ENCODE peak calls at places on chromosome 11, in ten cellular contexts. One of them, this sample, is unnamed.

GRCh38 chr11:60944504-60945294 is 7.3 kb downstream of the SLC15A3 start:
- DNase-seq in kidney: no peak
- DNase-seq in CD14-positive monocyte: no peak
- DNase-seq in heart left ventricle: no peak
- DNase-seq in astrocyte of the spinal cord: no peak
- DNase-seq in psoas muscle: no peak
- DNase-seq in foreskin fibroblast: no peak
- DNase-seq in osteocyte: no peak
- DNase-seq in GM06990: no peak
- DNase-seq in HFF-Myc: no peak
- DNase-seq in this sample: no peak

GRCh38 chr11:93983542-93984204 is 37.5 kb upstream of the HEPHL1 start:
- DNase-seq in kidney: no peak
- DNase-seq in CD14-positive monocyte: no peak
- DNase-seq in heart left ventricle: no peak
- DNase-seq in astrocyte of the spinal cord: no peak
- DNase-seq in psoas muscle: no peak
- DNase-seq in foreskin fibroblast: no peak
- DNase-seq in osteocyte: no peak
- DNase-seq in GM06990: no peak
- DNase-seq in HFF-Myc: no peak
- DNase-seq in this sample: no peak

GRCh38 chr11:29318134-29318845 is 698.5 kb downstream of the KCNA4 start:
- DNase-seq in kidney: no peak
- DNase-seq in CD14-positive monocyte: no peak
- DNase-seq in heart left ventricle: no peak
- DNase-seq in astrocyte of the spinal cord: peak
- DNase-seq in psoas muscle: no peak
- DNase-seq in foreskin fibroblast: peak
- DNase-seq in osteocyte: no peak
- DNase-seq in GM06990: no peak
- DNase-seq in HFF-Myc: no peak
- DNase-seq in this sample: no peak

GRCh38 chr11:123168955-123169484 is 26.0 kb downstream of the CLMP start:
- DNase-seq in kidney: no peak
- DNase-seq in CD14-positive monocyte: no peak
- DNase-seq in heart left ventricle: no peak
- DNase-seq in astrocyte of the spinal cord: peak
- DNase-seq in psoas muscle: no peak
- DNase-seq in foreskin fibroblast: no peak
- DNase-seq in osteocyte: no peak
- DNase-seq in GM06990: no peak
- DNase-seq in HFF-Myc: no peak
- DNase-seq in this sample: no peak

GRCh38 chr11:104191124-104191523 is 27.2 kb upstream of the PDGFD start:
- DNase-seq in kidney: no peak
- DNase-seq in CD14-positive monocyte: no peak
- DNase-seq in heart left ventricle: no peak
- DNase-seq in astrocyte of the spinal cord: peak
- DNase-seq in psoas muscle: no peak
- DNase-seq in foreskin fibroblast: peak
- DNase-seq in osteocyte: no peak
- DNase-seq in GM06990: no peak
- DNase-seq in HFF-Myc: peak
- DNase-seq in this sample: no peak

GRCh38 chr11:76205252-76206076 is 838 bp downstream of the WNT11 start:
- DNase-seq in kidney: peak
- DNase-seq in CD14-positive monocyte: no peak
- DNase-seq in heart left ventricle: peak
- DNase-seq in astrocyte of the spinal cord: no peak
- DNase-seq in psoas muscle: peak
- DNase-seq in foreskin fibroblast: no peak
- DNase-seq in osteocyte: no peak
- DNase-seq in GM06990: no peak
- DNase-seq in HFF-Myc: no peak
- DNase-seq in this sample: no peak

GRCh38 chr11:62905286-62905685 is 15.9 kb downstream of the CHRM1 start:
- DNase-seq in kidney: no peak
- DNase-seq in CD14-positive monocyte: no peak
- DNase-seq in heart left ventricle: no peak
- DNase-seq in astrocyte of the spinal cord: no peak
- DNase-seq in psoas muscle: no peak
- DNase-seq in foreskin fibroblast: peak
- DNase-seq in osteocyte: no peak
- DNase-seq in GM06990: no peak
- DNase-seq in HFF-Myc: no peak
- DNase-seq in this sample: no peak

GRCh38 chr11:73344191-73344607 is 32.0 kb upstream of the RELT start:
- DNase-seq in kidney: no peak
- DNase-seq in CD14-positive monocyte: no peak
- DNase-seq in heart left ventricle: peak
- DNase-seq in astrocyte of the spinal cord: no peak
- DNase-seq in psoas muscle: no peak
- DNase-seq in foreskin fibroblast: no peak
- DNase-seq in osteocyte: no peak
- DNase-seq in GM06990: no peak
- DNase-seq in HFF-Myc: no peak
- DNase-seq in this sample: no peak

GRCh38 chr11:56845121-56845732 is 96.7 kb upstream of the OR9G4 start:
- DNase-seq in kidney: peak
- DNase-seq in CD14-positive monocyte: no peak
- DNase-seq in heart left ventricle: no peak
- DNase-seq in astrocyte of the spinal cord: no peak
- DNase-seq in psoas muscle: no peak
- DNase-seq in foreskin fibroblast: no peak
- DNase-seq in osteocyte: no peak
- DNase-seq in GM06990: no peak
- DNase-seq in HFF-Myc: no peak
- DNase-seq in this sample: no peak

GRCh38 chr11:85886089-85887056 is 31.2 kb downstream of the CCDC83 start:
- DNase-seq in kidney: no peak
- DNase-seq in CD14-positive monocyte: no peak
- DNase-seq in heart left ventricle: no peak
- DNase-seq in astrocyte of the spinal cord: no peak
- DNase-seq in psoas muscle: no peak
- DNase-seq in foreskin fibroblast: peak
- DNase-seq in osteocyte: no peak
- DNase-seq in GM06990: no peak
- DNase-seq in HFF-Myc: no peak
- DNase-seq in this sample: no peak

GRCh38 chr11:124746621-124747243 is 5.3 kb downstream of the VSIG2 start:
- DNase-seq in kidney: peak
- DNase-seq in CD14-positive monocyte: no peak
- DNase-seq in heart left ventricle: peak
- DNase-seq in astrocyte of the spinal cord: peak
- DNase-seq in psoas muscle: peak
- DNase-seq in foreskin fibroblast: peak
- DNase-seq in osteocyte: no peak
- DNase-seq in GM06990: peak
- DNase-seq in HFF-Myc: peak
- DNase-seq in this sample: no peak

GRCh38 chr11:2862395-2862949 is 23.1 kb downstream of the CDKN1C start:
- DNase-seq in kidney: no peak
- DNase-seq in CD14-positive monocyte: no peak
- DNase-seq in heart left ventricle: no peak
- DNase-seq in astrocyte of the spinal cord: no peak
- DNase-seq in psoas muscle: no peak
- DNase-seq in foreskin fibroblast: no peak
- DNase-seq in osteocyte: no peak
- DNase-seq in GM06990: no peak
- DNase-seq in HFF-Myc: no peak
- DNase-seq in this sample: no peak

GRCh38 chr11:6414874-6415328 is 4.0 kb downstream of the APBB1 start:
- DNase-seq in kidney: no peak
- DNase-seq in CD14-positive monocyte: peak
- DNase-seq in heart left ventricle: no peak
- DNase-seq in astrocyte of the spinal cord: no peak
- DNase-seq in psoas muscle: no peak
- DNase-seq in foreskin fibroblast: peak
- DNase-seq in osteocyte: no peak
- DNase-seq in GM06990: no peak
- DNase-seq in HFF-Myc: no peak
- DNase-seq in this sample: no peak

GRCh38 chr11:22472306-22472705 is 134.1 kb downstream of the SLC17A6 start:
- DNase-seq in kidney: no peak
- DNase-seq in CD14-positive monocyte: no peak
- DNase-seq in heart left ventricle: no peak
- DNase-seq in astrocyte of the spinal cord: no peak
- DNase-seq in psoas muscle: no peak
- DNase-seq in foreskin fibroblast: no peak
- DNase-seq in osteocyte: no peak
- DNase-seq in GM06990: no peak
- DNase-seq in HFF-Myc: no peak
- DNase-seq in this sample: no peak
- TF ChIP-seq CTCF in kidney: no peak
- TF ChIP-seq CTCF in CD14-positive monocyte: no peak
- TF ChIP-seq CTCF in heart left ventricle: no peak
- TF ChIP-seq CTCF in astrocyte of the spinal cord: peak
- TF ChIP-seq CTCF in psoas muscle: peak
- TF ChIP-seq CTCF in foreskin fibroblast: no peak
- TF ChIP-seq CTCF in osteocyte: no peak
- TF ChIP-seq CTCF in GM06990: no peak
- TF ChIP-seq CTCF in HFF-Myc: peak
- TF ChIP-seq CTCF in this sample: peak

GRCh38 chr11:17229481-17230152 is 21.8 kb upstream of the PIK3C2A start:
- DNase-seq in kidney: no peak
- DNase-seq in CD14-positive monocyte: no peak
- DNase-seq in heart left ventricle: no peak
- DNase-seq in astrocyte of the spinal cord: no peak
- DNase-seq in psoas muscle: no peak
- DNase-seq in foreskin fibroblast: peak
- DNase-seq in osteocyte: no peak
- DNase-seq in GM06990: no peak
- DNase-seq in HFF-Myc: no peak
- DNase-seq in this sample: no peak

DNA sequence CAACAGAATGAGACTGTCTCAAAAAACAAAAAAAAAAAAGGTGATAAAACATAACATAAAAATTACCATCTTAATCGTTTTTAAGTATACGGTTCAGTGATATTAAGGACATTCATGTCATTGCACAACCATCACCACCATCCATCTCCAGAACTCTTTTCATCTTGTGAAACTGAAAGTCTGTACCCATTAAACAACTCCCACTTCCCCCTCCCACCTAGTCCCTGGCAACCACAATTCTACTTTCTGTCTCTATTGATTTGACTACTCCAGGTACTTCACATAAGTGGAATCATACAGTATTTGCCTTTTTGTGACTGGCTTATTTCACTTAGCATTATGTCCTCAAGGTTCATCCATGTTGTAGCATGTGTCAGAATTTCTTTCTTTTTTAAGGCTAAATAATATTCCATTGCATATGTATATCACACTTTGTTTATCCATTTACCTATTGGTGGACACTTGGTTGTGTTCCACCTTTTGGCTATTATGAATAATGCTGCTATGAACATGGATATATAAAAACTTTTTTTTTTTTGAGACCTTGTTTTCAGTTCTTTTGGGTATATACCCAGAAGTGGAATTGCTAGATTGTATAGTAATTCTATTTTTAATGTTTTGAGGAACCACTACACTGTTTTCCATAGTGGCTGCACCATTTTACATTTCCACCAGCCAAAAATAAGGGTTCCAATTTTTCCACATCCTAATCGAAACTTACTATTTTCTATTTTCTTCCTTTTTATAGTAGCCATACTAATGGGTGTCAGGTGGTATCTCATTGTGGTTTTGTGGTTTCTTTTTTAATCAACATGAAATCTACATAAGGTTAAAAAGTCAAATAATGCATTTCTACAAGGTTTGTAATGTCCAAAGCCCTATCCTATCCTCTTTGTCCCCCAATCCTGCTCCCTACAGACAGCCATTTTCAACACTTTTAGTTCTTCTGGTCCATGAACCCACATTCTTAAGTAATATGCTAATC is 23.4 kb upstream of the PIK3C2A start:
- DNase-seq in kidney: no peak
- DNase-seq in CD14-positive monocyte: no peak
- DNase-seq in heart left ventricle: no peak
- DNase-seq in astrocyte of the spinal cord: no peak
- DNase-seq in psoas muscle: no peak
- DNase-seq in foreskin fibroblast: no peak
- DNase-seq in osteocyte: no peak
- DNase-seq in GM06990: peak
- DNase-seq in HFF-Myc: no peak
- DNase-seq in this sample: no peak
- TF ChIP-seq CTCF in kidney: no peak
- TF ChIP-seq CTCF in CD14-positive monocyte: no peak
- TF ChIP-seq CTCF in heart left ventricle: no peak
- TF ChIP-seq CTCF in astrocyte of the spinal cord: no peak
- TF ChIP-seq CTCF in psoas muscle: no peak
- TF ChIP-seq CTCF in foreskin fibroblast: no peak
- TF ChIP-seq CTCF in osteocyte: no peak
- TF ChIP-seq CTCF in GM06990: no peak
- TF ChIP-seq CTCF in HFF-Myc: no peak
- TF ChIP-seq CTCF in this sample: no peak

DNA sequence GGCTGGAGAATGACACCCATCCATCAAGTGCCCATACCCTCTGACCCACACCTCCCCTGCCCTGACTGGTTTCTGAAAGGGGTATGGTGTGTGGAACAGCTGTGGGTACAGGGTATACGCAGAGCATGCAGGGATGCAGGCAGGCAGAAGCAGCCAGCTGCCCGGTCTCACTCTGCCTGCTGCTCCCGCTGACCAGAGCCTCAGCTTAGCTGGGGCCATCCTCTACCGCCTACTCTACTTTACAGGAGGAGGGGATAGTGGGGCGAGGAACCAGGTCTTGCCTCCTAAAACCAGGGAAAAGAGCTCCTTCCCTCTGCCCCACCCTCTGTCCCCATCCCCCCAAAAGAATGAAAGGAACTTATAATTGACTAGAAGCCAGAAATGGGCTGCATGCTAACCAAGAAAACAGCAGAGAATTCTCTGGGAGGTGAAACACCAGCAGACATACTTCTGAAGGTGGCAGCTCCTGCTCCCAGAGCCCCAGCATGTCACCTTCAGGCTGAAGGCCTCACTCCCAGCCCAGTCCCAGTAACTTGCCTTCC is 13.0 kb upstream of the CHRM4 start:
- DNase-seq in kidney: peak
- DNase-seq in CD14-positive monocyte: no peak
- DNase-seq in heart left ventricle: no peak
- DNase-seq in astrocyte of the spinal cord: no peak
- DNase-seq in psoas muscle: no peak
- DNase-seq in foreskin fibroblast: no peak
- DNase-seq in osteocyte: no peak
- DNase-seq in GM06990: no peak
- DNase-seq in HFF-Myc: no peak
- DNase-seq in this sample: no peak
- TF ChIP-seq CTCF in kidney: no peak
- TF ChIP-seq CTCF in CD14-positive monocyte: no peak
- TF ChIP-seq CTCF in heart left ventricle: no peak
- TF ChIP-seq CTCF in astrocyte of the spinal cord: no peak
- TF ChIP-seq CTCF in psoas muscle: no peak
- TF ChIP-seq CTCF in foreskin fibroblast: no peak
- TF ChIP-seq CTCF in osteocyte: no peak
- TF ChIP-seq CTCF in GM06990: no peak
- TF ChIP-seq CTCF in HFF-Myc: no peak
- TF ChIP-seq CTCF in this sample: no peak

DNA sequence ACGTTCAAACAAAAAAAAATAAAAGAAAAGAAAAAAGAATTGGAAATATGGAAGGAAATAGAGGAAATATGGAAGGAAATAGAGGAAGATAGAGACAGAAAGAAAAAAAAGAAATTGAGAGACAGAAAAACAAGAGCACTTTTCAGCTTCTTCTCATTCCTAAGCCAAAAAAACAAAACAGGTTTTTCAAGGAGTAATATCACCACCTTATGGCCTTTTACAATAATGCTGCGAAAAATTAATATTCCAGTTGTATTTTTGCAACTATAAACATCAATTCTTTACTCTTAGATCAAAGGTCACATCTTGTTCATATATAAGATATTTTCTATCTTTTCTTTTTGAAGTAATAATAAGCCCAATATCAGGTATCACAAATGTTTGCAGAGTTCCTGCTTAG is 328.3 kb downstream of the FAT3 start:
- DNase-seq in kidney: no peak
- DNase-seq in CD14-positive monocyte: no peak
- DNase-seq in heart left ventricle: no peak
- DNase-seq in astrocyte of the spinal cord: no peak
- DNase-seq in psoas muscle: no peak
- DNase-seq in foreskin fibroblast: peak
- DNase-seq in osteocyte: no peak
- DNase-seq in GM06990: no peak
- DNase-seq in HFF-Myc: no peak
- DNase-seq in this sample: no peak
- TF ChIP-seq CTCF in kidney: no peak
- TF ChIP-seq CTCF in CD14-positive monocyte: no peak
- TF ChIP-seq CTCF in heart left ventricle: no peak
- TF ChIP-seq CTCF in astrocyte of the spinal cord: no peak
- TF ChIP-seq CTCF in psoas muscle: no peak
- TF ChIP-seq CTCF in foreskin fibroblast: peak
- TF ChIP-seq CTCF in osteocyte: peak
- TF ChIP-seq CTCF in GM06990: no peak
- TF ChIP-seq CTCF in HFF-Myc: no peak
- TF ChIP-seq CTCF in this sample: peak

This sample was measured in chondrocyte.